ENCODE peak calls at places on chromosomes 11 and 22, in ten cellular contexts. H is NCI-H774; V is cardiac fibroblast; I is non-pigmented ciliary epithelial cell; N is NCI-H510A treated with DMSO at 0.1 percent for 48 hours; P is activated CD4-positive, alpha-beta T cell treated with anti-CD3 and anti-CD28 coated beads for 48 hours; M is brain microvascular endothelial cell; R is heart left ventricle; F is AG10803; U is esophagus squamous epithelium. L is an unnamed sample.

GRCh38 chr11:11843233-11843632 is 1.5 kb downstream of the USP47 start:
- DNase-seq in H (no peak), V (peak; percentile 79), I (peak; percentile 57), N (peak; percentile 3), P (no peak), M (peak; percentile 63), R (no peak), F (peak; percentile 69), U (no peak), L (no peak)

GRCh38 chr11:47907499-47907898 is 59.3 kb upstream of the NUP160 start:
- DNase-seq in H (no peak), V (peak; percentile 79), I (no peak), N (no peak), P (no peak), M (peak; percentile 46), R (no peak), F (peak; percentile 42), U (no peak), L (no peak)

GRCh38 chr11:116725434-116726221 is 47.2 kb downstream of the BUD13 start:
- DNase-seq in H (no peak), V (peak; percentile 72), I (no peak), N (no peak), P (no peak), M (peak; percentile 53), R (no peak), F (peak; percentile 58), U (no peak), L (no peak)

GRCh38 chr11:106943089-106943488 is 75.2 kb downstream of the GUCY1A2 start:
- DNase-seq in H (no peak), V (no peak), I (no peak), N (no peak), P (no peak), M (no peak), R (no peak), F (no peak), U (no peak), L (no peak)

GRCh38 chr22:38075105-38075825 is 8.7 kb downstream of the SLC16A8 start:
- DNase-seq in H (no peak), V (no peak), I (no peak), N (no peak), P (no peak), M (no peak), R (peak; percentile 38), F (no peak), U (no peak), L (no peak)

GRCh38 chr11:45213316-45213665 is 66.9 kb downstream of the PRDM11 start:
- DNase-seq in H (no peak), V (no peak), I (no peak), N (no peak), P (no peak), M (no peak), R (no peak), F (no peak), U (no peak), L (no peak)

GRCh38 chr11:117144477-117145392 is 648 bp downstream of the PAFAH1B2 start:
- DNase-seq in H (peak; percentile 69), V (peak; percentile 78), I (peak; percentile 42), N (no peak), P (peak; percentile 38), M (peak; percentile 77), R (peak; percentile 79), F (peak; percentile 61), U (peak; percentile 3), L (no peak)

GRCh38 chr22:37462983-37463382 is 23.2 kb downstream of the MFNG start:
- DNase-seq in H (no peak), V (peak; percentile 57), I (no peak), N (no peak), P (no peak), M (no peak), R (peak; percentile 40), F (peak; percentile 23), U (no peak), L (no peak)

GRCh38 chr11:9605742-9606141 is 32.3 kb downstream of the WEE1 start:
- DNase-seq in H (no peak), V (no peak), I (no peak), N (no peak), P (no peak), M (no peak), R (no peak), F (no peak), U (no peak), L (no peak)

GRCh38 chr11:67543585-67543984 is 20.3 kb upstream of the CABP2 start:
- DNase-seq in H (no peak), V (no peak), I (no peak), N (no peak), P (no peak), M (no peak), R (no peak), F (no peak), U (no peak), L (no peak)

GRCh38 chr22:46150615-46151423 is 493 bp downstream of the PPARA start:
- DNase-seq in H (no peak), V (peak; percentile 13), I (no peak), N (no peak), P (peak; percentile 65), M (no peak), R (peak; percentile 75), F (no peak), U (no peak), L (no peak)

GRCh38 chr11:119470316-119471266 is 47.6 kb upstream of the THY1 start:
- DNase-seq in H (no peak), V (peak; percentile 92), I (peak; percentile 67), N (no peak), P (no peak), M (peak; percentile 64), R (no peak), F (peak; percentile 98), U (no peak), L (no peak)

GRCh38 chr11:73866095-73866579 is 10.5 kb downstream of the COA4 start:
- DNase-seq in H (no peak), V (peak; percentile 78), I (no peak), N (no peak), P (no peak), M (no peak), R (no peak), F (peak; percentile 52), U (no peak), L (no peak)

GRCh38 chr11:57478971-57479663 is 18.8 kb downstream of the RTN4RL2 start:
- DNase-seq in H (no peak), V (no peak), I (no peak), N (no peak), P (no peak), M (no peak), R (no peak), F (no peak), U (no peak), L (no peak)

GRCh38 chr11:27401280-27401679 is 38.3 kb upstream of the CCDC34 start:
- DNase-seq in H (no peak), V (no peak), I (no peak), N (no peak), P (no peak), M (no peak), R (no peak), F (peak; percentile 33), U (no peak), L (no peak)

GRCh38 chr11:87430821-87431220 is 393.1 kb downstream of the TMEM135 start:
- DNase-seq in H (no peak), V (no peak), I (no peak), N (no peak), P (no peak), M (no peak), R (no peak), F (no peak), U (no peak), L (no peak)

GRCh38 chr11:113189909-113190667 is 124.3 kb upstream of the TTC12 start:
- DNase-seq in H (no peak), V (peak; percentile 88), I (no peak), N (no peak), P (peak; percentile 6), M (peak; percentile 31), R (no peak), F (peak; percentile 98), U (no peak), L (no peak)

GRCh38 chr11:125179346-125179745 is 14.8 kb downstream of the PKNOX2 start:
- DNase-seq in H (no peak), V (no peak), I (no peak), N (no peak), P (no peak), M (no peak), R (no peak), F (no peak), U (no peak), L (no peak)

GRCh38 chr11:130813638-130814037 is 102.6 kb downstream of the SNX19 start:
- DNase-seq in H (no peak), V (no peak), I (no peak), N (no peak), P (no peak), M (no peak), R (no peak), F (no peak), U (no peak), L (no peak)

GRCh38 chr22:31250740-31251330 is 38.7 kb downstream of the LIMK2 start:
- DNase-seq in H (no peak), V (no peak), I (no peak), N (no peak), P (no peak), M (no peak), R (no peak), F (peak; percentile 56), U (no peak), L (no peak)

GRCh38 chr22:36419177-36419911 is 31.6 kb upstream of the MYH9 start:
- DNase-seq in H (no peak), V (peak; percentile 90), I (no peak), N (no peak), P (no peak), M (no peak), R (no peak), F (peak; percentile 78), U (no peak), L (no peak)

GRCh38 chr11:78347956-78348355 is 69.7 kb downstream of the GAB2 start:
- DNase-seq in H (no peak), V (no peak), I (no peak), N (no peak), P (no peak), M (no peak), R (no peak), F (no peak), U (no peak), L (no peak)

GRCh38 chr11:120545813-120546212 is 34.3 kb downstream of the GRIK4 start:
- DNase-seq in H (no peak), V (no peak), I (no peak), N (no peak), P (no peak), M (no peak), R (no peak), F (no peak), U (no peak), L (no peak)

GRCh38 chr11:124302291-124302690 is 11.5 kb downstream of the OR8D1 start:
- DNase-seq in H (no peak), V (no peak), I (no peak), N (no peak), P (no peak), M (no peak), R (no peak), F (no peak), U (no peak), L (no peak)

GRCh38 chr11:126140932-126141291 is 70.5 kb downstream of the RPUSD4 start:
- DNase-seq in H (peak; percentile 29), V (peak; percentile 76), I (no peak), N (peak; percentile 79), P (no peak), M (no peak), R (no peak), F (peak; percentile 78), U (no peak), L (no peak)

GRCh38 chr11:67022341-67022933 is 497 bp upstream of the SYT12 start:
- DNase-seq in H (no peak), V (peak; percentile 70), I (peak; percentile 27), N (no peak), P (no peak), M (peak; percentile 40), R (no peak), F (no peak), U (no peak), L (no peak)

GRCh38 chr22:42091446-42091764 is 833 bp upstream of the NDUFA6 start:
- DNase-seq in H (no peak), V (no peak), I (no peak), N (no peak), P (no peak), M (no peak), R (no peak), F (no peak), U (no peak), L (no peak)

GRCh38 chr11:102784380-102784779 is 4.0 kb upstream of the MMP10 start:
- DNase-seq in H (no peak), V (no peak), I (no peak), N (no peak), P (no peak), M (no peak), R (no peak), F (no peak), U (no peak), L (no peak)